ENCODE peak calls at places on chromosomes 7 and 10, in eight cellular contexts. C is astrocyte; R is stimulated activated CD8-positive, alpha-beta memory T cell treated with anti-CD3 and anti-CD28 coated beads, Interleukin-12 subunit alpha, Interleukin-12 subunit beta, amount 100 ng/mL, for 4 hours; Q is naive thymus-derived CD4-positive, alpha-beta T cell; V is body of pancreas; E is transverse colon; S is amniotic stem cell; F is left ventricle myocardium inferior. P is an unnamed sample.
A peak's percentile ranks its signal among the peaks of the same experiment; 100 is the strongest.

GRCh38 chr7:108453320-108453719 is 2.9 kb downstream of the NRCAM start:
- DNase-seq in C (no peak), R (no peak), Q (no peak), V (no peak), E (no peak), S (no peak), F (no peak), P (no peak)

GRCh38 chr10:14586901-14587300 is 187.8 kb downstream of the FAM107B start:
- DNase-seq in C (no peak), R (no peak), Q (peak; percentile 83), V (peak; percentile 65), E (peak; percentile 51), S (no peak), F (no peak), P (no peak)

GRCh38 chr10:69749180-69750010 is 52.3 kb upstream of the COL13A1 start:
- DNase-seq in C (peak; percentile 50), R (no peak), Q (no peak), V (no peak), E (no peak), S (no peak), F (no peak), P (no peak)

GRCh38 chr10:26432938-26433337 is 5.2 kb upstream of the APBB1IP start:
- DNase-seq in C (peak; percentile 27), R (no peak), Q (no peak), V (peak; percentile 46), E (no peak), S (no peak), F (no peak), P (no peak)

GRCh38 chr10:65861249-65861648 is 1064.6 kb upstream of the LRRTM3 start:
- DNase-seq in C (peak; percentile 0), R (no peak), Q (no peak), V (no peak), E (no peak), S (no peak), F (no peak), P (no peak)

GRCh38 chr10:101065479-101066145 is 3.8 kb downstream of the KAZALD1 start:
- DNase-seq in C (no peak), R (no peak), Q (no peak), V (no peak), E (no peak), S (no peak), F (no peak), P (peak; percentile 62)

GRCh38 chr7:107874605-107875446 is 16.2 kb upstream of the DLD start:
- DNase-seq in C (peak; percentile 32), R (no peak), Q (peak; percentile 38), V (peak; percentile 64), E (peak; percentile 53), S (peak; percentile 30), F (no peak), P (peak; percentile 79)

GRCh38 chr7:20199015-20199737 is 18.0 kb downstream of the MACC1 start:
- DNase-seq in C (peak; percentile 79), R (no peak), Q (no peak), V (peak; percentile 76), E (peak; percentile 85), S (no peak), F (peak; percentile 28), P (peak; percentile 95)

GRCh38 chr10:24777191-24777590 is 53.5 kb upstream of the ARHGAP21 start:
- DNase-seq in C (no peak), R (no peak), Q (no peak), V (no peak), E (no peak), S (no peak), F (no peak), P (no peak)

GRCh38 chr10:123241391-123242141 is 87.4 kb downstream of the BUB3 start:
- DNase-seq in C (no peak), R (no peak), Q (peak; percentile 89), V (peak; percentile 4), E (no peak), S (no peak), F (no peak), P (no peak)

GRCh38 chr10:102645741-102646609 is 1.7 kb downstream of the TRIM8 start:
- DNase-seq in C (peak; percentile 94), R (peak; percentile 63), Q (peak; percentile 53), V (peak; percentile 89), E (peak; percentile 87), S (peak; percentile 85), F (peak; percentile 89), P (peak; percentile 91)

GRCh38 chr10:30186371-30186875 is 127.0 kb upstream of the JCAD start:
- DNase-seq in C (no peak), R (no peak), Q (no peak), V (peak; percentile 23), E (peak; percentile 12), S (no peak), F (no peak), P (peak; percentile 49)

GRCh38 chr7:130988443-130988842 is 254.4 kb upstream of the KLF14 start:
- DNase-seq in C (no peak), R (no peak), Q (peak; percentile 50), V (no peak), E (no peak), S (no peak), F (no peak), P (no peak)

GRCh38 chr10:62632071-62632809 is 172.3 kb upstream of the ADO start:
- DNase-seq in C (peak; percentile 12), R (peak; percentile 43), Q (peak; percentile 52), V (peak; percentile 61), E (peak; percentile 46), S (no peak), F (peak; percentile 37), P (peak; percentile 76)

GRCh38 chr7:74708569-74709275 is 51.2 kb downstream of the GTF2I start:
- DNase-seq in C (no peak), R (no peak), Q (no peak), V (no peak), E (no peak), S (no peak), F (no peak), P (no peak)

GRCh38 chr7:34061175-34061574 is 155.8 kb downstream of the BMPER start:
- DNase-seq in C (peak; percentile 88), R (no peak), Q (no peak), V (no peak), E (no peak), S (peak; percentile 70), F (no peak), P (no peak)

GRCh38 chr7:155460926-155461613 is 3.1 kb downstream of the EN2 start:
- DNase-seq in C (no peak), R (no peak), Q (no peak), V (no peak), E (no peak), S (no peak), F (no peak), P (no peak)

GRCh38 chr7:26365077-26365896 is 73.6 kb downstream of the SNX10 start:
- DNase-seq in C (peak; percentile 42), R (no peak), Q (peak; percentile 65), V (peak; percentile 78), E (peak; percentile 57), S (peak; percentile 64), F (no peak), P (peak; percentile 94)

GRCh38 chr7:29900745-29901144 is 88.9 kb downstream of the SCRN1 start:
- DNase-seq in C (no peak), R (no peak), Q (no peak), V (no peak), E (no peak), S (no peak), F (no peak), P (no peak)

GRCh38 chr10:92590623-92591549 is 2.0 kb upstream of the KIF11 start:
- DNase-seq in C (no peak), R (no peak), Q (no peak), V (peak; percentile 36), E (peak; percentile 38), S (no peak), F (peak; percentile 39), P (peak; percentile 65)

GRCh38 chr10:69018613-69019012 is 30.0 kb downstream of the KIFBP start:
- DNase-seq in C (no peak), R (no peak), Q (no peak), V (no peak), E (no peak), S (no peak), F (no peak), P (no peak)

GRCh38 chr10:21514808-21515580 is 10.5 kb downstream of the SKIDA1 start:
- DNase-seq in C (no peak), R (no peak), Q (no peak), V (no peak), E (no peak), S (no peak), F (no peak), P (no peak)

GRCh38 chr7:105216786-105217185 is 171.9 kb downstream of the SRPK2 start:
- DNase-seq in C (no peak), R (no peak), Q (no peak), V (no peak), E (no peak), S (no peak), F (no peak), P (no peak)

GRCh38 chr7:156940421-156941122 is 8.9 kb upstream of the NOM1 start:
- DNase-seq in C (no peak), R (no peak), Q (no peak), V (no peak), E (no peak), S (no peak), F (no peak), P (no peak)

GRCh38 chr7:154965014-154965413 is 37.9 kb downstream of the PAXIP1 start:
- DNase-seq in C (peak; percentile 6), R (no peak), Q (no peak), V (no peak), E (no peak), S (no peak), F (no peak), P (no peak)

GRCh38 chr7:112252141-112252540 is 45.6 kb downstream of the ZNF277 start:
- DNase-seq in C (no peak), R (no peak), Q (no peak), V (no peak), E (no peak), S (no peak), F (no peak), P (no peak)

GRCh38 chr10:34719336-34719735 is 95.8 kb downstream of the PARD3 start:
- DNase-seq in C (no peak), R (no peak), Q (no peak), V (no peak), E (no peak), S (no peak), F (no peak), P (no peak)

GRCh38 chr10:130043491-130043890 is 67.1 kb downstream of the C10orf143 start:
- DNase-seq in C (no peak), R (no peak), Q (no peak), V (no peak), E (no peak), S (no peak), F (no peak), P (no peak)

P was measured in Karpas-422.